ENCODE peak calls at places on chromosomes 16 and 17, in five cellular contexts. H, K, D, P and W are unnamed samples.

GRCh38 chr17:41589301-41589700 is 2.6 kb upstream of the KRT14 start:
- DNase-seq in P (no peak), D (no peak), H (no peak), K (no peak), W (no peak)

GRCh38 chr17:34584805-34585416 is 5.5 kb downstream of the TMEM132E start:
- DNase-seq in D (no peak), K (no peak), P (no peak), H (no peak), W (no peak)

GRCh38 chr16:885391-885790 is 84.9 kb upstream of the GNG13 start:
- DNase-seq in K (no peak), P (no peak), D (no peak), H (no peak), W (no peak)

GRCh38 chr17:77033892-77034404 is 106.8 kb upstream of the SEC14L1 start:
- DNase-seq in P (no peak), K (no peak), D (no peak), H (no peak), W (no peak)

GRCh38 chr17:82936768-82937171 is 96.9 kb upstream of the ZNF750 start:
- DNase-seq in K (no peak), D (no peak), P (peak; percentile 9), H (no peak), W (no peak)

GRCh38 chr16:4053663-4054479 is 62.4 kb downstream of the ADCY9 start:
- DNase-seq in P (peak; percentile 73), K (peak; percentile 84), H (no peak), D (peak; percentile 87), W (peak; percentile 70)

GRCh38 chr16:4142268-4142667 is 26.0 kb upstream of the ADCY9 start:
- DNase-seq in H (peak; percentile 26), K (no peak), P (no peak), D (no peak), W (no peak)

GRCh38 chr16:1237990-1238389 is 2.5 kb upstream of the TPSAB1 start:
- DNase-seq in D (no peak), K (no peak), P (no peak), H (no peak), W (no peak)

GRCh38 chr16:66007717-66008116 is 358.8 kb upstream of the CDH5 start:
- DNase-seq in D (peak; percentile 63), H (no peak), P (no peak), K (no peak), W (no peak)

GRCh38 chr17:69468211-69468610 is 53.7 kb downstream of the MAP2K6 start:
- DNase-seq in K (no peak), D (no peak), P (no peak), H (no peak), W (no peak)

GRCh38 chr17:4480929-4481898 is 17.5 kb upstream of the SPNS2 start:
- DNase-seq in P (no peak), D (no peak), H (peak; percentile 34), K (peak; percentile 27), W (no peak)

DNA sequence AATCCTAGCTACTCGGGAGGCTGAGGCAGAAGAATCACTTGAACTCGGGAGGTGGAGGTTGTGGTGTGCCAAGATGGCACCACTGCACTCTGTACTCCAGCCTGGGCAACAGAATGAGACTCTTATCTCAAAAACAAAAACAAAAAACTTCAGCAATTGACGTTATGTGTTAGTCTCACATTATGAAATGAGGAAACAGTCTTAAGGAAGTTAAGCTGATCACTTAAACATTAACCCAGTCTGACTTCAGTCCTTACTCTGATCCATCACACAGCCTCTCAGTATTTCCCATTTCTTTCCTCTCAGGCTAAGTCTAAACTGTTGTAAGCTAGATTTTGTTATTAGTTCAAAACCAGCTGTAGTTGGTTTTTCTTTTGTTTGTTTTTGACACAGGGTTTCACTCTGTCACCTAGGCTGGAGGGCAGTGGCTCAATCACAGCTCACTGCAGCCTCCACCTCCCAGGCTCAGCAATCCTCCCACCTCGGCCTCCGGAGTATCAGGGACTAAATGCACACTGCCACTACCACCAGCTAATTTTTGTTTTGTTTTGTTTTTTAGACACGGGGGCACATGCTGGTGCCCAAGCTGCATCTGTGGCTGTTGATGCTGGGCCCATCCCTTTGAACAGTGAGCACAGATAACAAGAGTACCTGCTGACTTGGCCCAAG is 6.3 kb downstream of the JPT1 start:
- DNase-seq in P (no peak), D (no peak), K (peak; percentile 24), H (no peak), W (no peak)
- H3K27ac ChIP-seq in P (no peak overlapping the region), D (no peak overlapping the region), K (no peak overlapping the region), H (no peak overlapping the region), W (no peak overlapping the region)

GRCh38 chr17:28729950-28730330 is 1.4 kb downstream of the NEK8 start:
- DNase-seq in K (no peak), P (no peak), D (no peak), H (no peak), W (no peak)
- H3K27ac ChIP-seq in K (no peak overlapping the region), P (no peak overlapping the region), D (no peak overlapping the region), H (no peak overlapping the region), W (no peak overlapping the region)

GRCh38 chr17:57889892-57890856 is 40.3 kb upstream of the MRPS23 start:
- DNase-seq in H (no peak), P (peak; percentile 91), K (peak; percentile 87), D (no peak), W (no peak)

GRCh38 chr17:57890857-57891232 is 41.0 kb upstream of the MRPS23 start:
- DNase-seq in H (no peak), P (no peak), K (no peak), D (no peak), W (no peak)

GRCh38 chr17:57889252-57889651 is 39.4 kb upstream of the MRPS23 start:
- DNase-seq in D (no peak), K (no peak), P (no peak), H (no peak), W (no peak)

GRCh38 chr17:57887161-57887560 is 37.3 kb upstream of the MRPS23 start:
- DNase-seq in P (no peak), H (no peak), D (no peak), K (no peak), W (no peak)

DNA sequence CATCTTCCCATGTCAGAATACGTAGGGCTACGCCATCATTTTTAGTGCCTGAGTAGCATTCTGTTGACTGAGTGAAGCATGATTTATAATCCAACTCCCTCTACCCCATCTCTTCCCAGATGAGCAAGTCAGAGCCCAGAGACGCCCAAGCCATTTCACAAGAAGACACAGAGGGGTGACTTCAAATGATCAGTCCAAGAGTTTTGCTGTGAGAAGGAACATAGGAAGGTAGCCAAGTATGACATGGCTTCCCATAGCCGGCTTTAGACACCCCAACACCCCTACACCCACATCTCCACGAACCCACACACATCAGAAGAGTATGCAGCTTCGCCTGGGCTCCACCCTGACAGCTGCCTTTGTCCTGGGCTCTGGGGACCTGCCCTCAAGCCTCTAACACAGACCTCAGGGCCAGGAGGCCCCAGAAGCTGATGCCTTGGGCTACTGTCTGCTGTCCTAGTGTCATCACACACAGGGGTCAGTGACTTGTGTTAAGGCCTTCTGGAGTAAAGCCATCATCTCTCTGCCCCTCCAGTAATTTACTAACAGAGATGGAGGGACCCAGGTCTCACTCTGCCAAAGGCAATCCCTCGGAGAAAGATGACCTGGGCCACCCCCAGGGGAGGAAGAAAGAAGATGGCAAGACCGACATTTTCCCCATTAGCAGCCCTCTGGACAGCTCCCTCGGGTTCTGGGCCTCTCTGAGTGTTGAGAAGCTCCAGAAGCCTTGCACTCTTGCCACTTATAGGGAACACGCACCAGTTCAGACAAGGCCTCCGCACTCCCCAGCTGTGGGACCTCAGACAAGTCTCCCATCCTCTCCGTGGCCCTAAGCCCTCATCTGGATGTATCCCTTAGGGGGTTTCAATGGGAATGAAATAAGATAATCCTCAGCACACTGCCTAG is 38.7 kb upstream of the MRPS23 start:
- DNase-seq in H (no peak), P (no peak), K (no peak), D (no peak), W (no peak)
- H3K27ac ChIP-seq in H (no peak overlapping the region), P (peak overlapping the region; percentile 97), K (peak overlapping the region; percentile 33), D (peak overlapping the region; percentile 21), W (no peak overlapping the region)

GRCh38 chr17:67461876-67462275 is 84.8 kb downstream of the PITPNC1 start:
- DNase-seq in H (no peak), P (no peak), K (no peak), D (no peak), W (no peak)

GRCh38 chr17:67466251-67466650 is 89.2 kb downstream of the PITPNC1 start:
- DNase-seq in K (no peak), H (no peak), D (no peak), P (no peak), W (no peak)

GRCh38 chr17:67471118-67471517 is 94.0 kb downstream of the PITPNC1 start:
- DNase-seq in K (no peak), H (no peak), P (no peak), D (no peak), W (no peak)

GRCh38 chr17:67469208-67469980 is 92.3 kb downstream of the PITPNC1 start:
- DNase-seq in D (no peak), K (no peak), P (no peak), H (no peak), W (no peak)

DNA sequence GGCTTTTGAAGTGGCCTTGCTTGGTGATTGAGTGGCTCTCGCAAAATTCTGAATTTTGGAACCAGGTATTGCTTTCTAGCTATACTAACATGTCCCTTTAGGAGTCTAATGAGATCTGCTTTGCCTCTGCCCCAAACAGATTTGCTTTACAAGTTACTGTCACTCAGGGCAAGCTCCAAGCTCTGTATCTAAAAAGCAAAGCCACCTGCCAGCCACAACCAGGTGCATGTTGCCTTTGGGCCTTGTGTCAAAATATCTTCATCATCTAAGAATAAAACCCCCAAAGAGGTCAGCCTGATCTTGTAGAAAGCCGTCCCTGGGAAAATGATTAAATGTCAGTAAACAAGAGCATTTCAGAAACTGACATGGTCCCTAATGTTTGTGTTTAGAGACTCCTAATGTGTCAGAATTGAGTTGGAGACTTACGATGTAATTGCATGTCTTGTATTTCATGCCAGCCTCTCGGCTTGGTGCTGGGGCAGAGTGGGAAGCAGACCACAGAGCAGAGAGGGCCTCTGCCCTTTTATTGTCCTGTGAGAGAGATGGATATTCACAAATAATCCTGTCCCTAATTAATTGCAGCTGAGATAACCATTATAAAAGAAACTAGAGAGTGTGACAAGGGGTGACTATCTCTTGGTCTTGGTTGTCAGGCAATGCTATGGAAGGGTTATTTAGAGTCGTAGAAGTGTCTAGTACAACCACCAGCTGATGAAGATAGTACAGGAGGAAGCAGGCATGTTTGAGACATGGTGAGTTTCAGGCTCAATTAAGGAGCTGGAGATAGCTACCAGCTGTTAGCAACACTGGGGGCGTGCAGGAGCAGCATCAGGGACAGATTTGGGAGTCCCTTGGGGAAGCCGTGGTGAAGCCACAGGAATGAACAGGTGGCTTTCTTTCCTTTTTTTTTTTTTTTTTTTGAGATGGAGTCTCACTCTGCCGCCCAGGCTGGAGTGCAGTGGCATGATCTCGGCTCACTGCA is 90.7 kb downstream of the PITPNC1 start:
- DNase-seq in D (no peak), K (no peak), P (no peak), H (no peak), W (no peak)
- H3K27ac ChIP-seq in D (no peak overlapping the region), K (no peak overlapping the region), P (no peak overlapping the region), H (peak overlapping the region; percentile 12), W (no peak overlapping the region)